ENCODE peak calls at places on chromosomes 4 and X, in six cellular contexts. S is Calu3, H is NCI-H1436, G is activated T-cell treated with anti-CD3 and anti-CD28 coated beads for 1 hour, Z is heart right ventricle, J is H1. T is an unnamed sample.

GRCh38 chr4:102620697-102621497 is 119.7 kb downstream of the NFKB1 start:
- DNase-seq in S (peak), H (peak), G (no peak), Z (no peak), J (no peak), T (peak)

GRCh38 chrX:63929608-63930007 is 144.6 kb upstream of the ARHGEF9 start:
- DNase-seq in S (no peak), H (no peak), G (no peak), Z (no peak), J (no peak), T (no peak)

GRCh38 chr4:174358823-174359222 is 75.1 kb downstream of the CEP44 start:
- DNase-seq in S (no peak), H (no peak), G (no peak), Z (no peak), J (no peak), T (no peak)

GRCh38 chr4:72314869-72315268 is 254.2 kb downstream of the ADAMTS3 start:
- DNase-seq in S (no peak), H (no peak), G (no peak), Z (peak), J (no peak), T (no peak)

GRCh38 chr4:150782311-150782710 is 200.4 kb downstream of the MAB21L2 start:
- DNase-seq in S (peak), H (no peak), G (no peak), Z (peak), J (no peak), T (no peak)

GRCh38 chr4:52659016-52659721 is at the start of gene USP46:
- DNase-seq in S (peak), H (peak), G (peak), Z (peak), J (peak), T (peak)

GRCh38 chrX:52574416-52575275 is 57.8 kb upstream of the XAGE1B start:
- DNase-seq in S (peak), H (peak), G (peak), Z (no peak), J (peak), T (no peak)

GRCh38 chr4:162485486-162485885 is 321.7 kb upstream of the FSTL5 start:
- DNase-seq in S (no peak), H (no peak), G (no peak), Z (no peak), J (no peak), T (no peak)

GRCh38 chr4:99366491-99366890 is 13.9 kb upstream of the ADH1C start:
- DNase-seq in S (no peak), H (no peak), G (no peak), Z (no peak), J (no peak), T (no peak)

GRCh38 chr4:55931833-55932232 is 16.9 kb upstream of the CEP135 start:
- DNase-seq in S (no peak), H (no peak), G (no peak), Z (no peak), J (no peak), T (no peak)

GRCh38 chr4:73726000-73726399 is 14.4 kb upstream of the CXCL8 start:
- DNase-seq in S (peak), H (no peak), G (no peak), Z (no peak), J (no peak), T (no peak)

GRCh38 chr4:42293967-42294822 is 103.1 kb upstream of the SHISA3 start:
- DNase-seq in S (no peak), H (no peak), G (no peak), Z (no peak), J (no peak), T (no peak)

GRCh38 chr4:1998296-1998695 is 10.5 kb downstream of the NELFA start:
- DNase-seq in S (no peak), H (no peak), G (no peak), Z (no peak), J (no peak), T (no peak)

GRCh38 chr4:121070696-121071639 is 1.4 kb downstream of the NDNF start:
- DNase-seq in S (peak), H (no peak), G (no peak), Z (peak), J (peak), T (no peak)

GRCh38 chr4:117491531-117491930 is 406.2 kb upstream of the TRAM1L1 start:
- DNase-seq in S (no peak), H (no peak), G (no peak), Z (no peak), J (no peak), T (no peak)

GRCh38 chr4:153074501-153075255 is 129.6 kb upstream of the TRIM2 start:
- DNase-seq in S (no peak), H (no peak), G (no peak), Z (no peak), J (no peak), T (no peak)

GRCh38 chr4:121597346-121597934 is 99.3 kb downstream of the ANXA5 start:
- DNase-seq in S (no peak), H (no peak), G (no peak), Z (no peak), J (no peak), T (no peak)

GRCh38 chr4:150136036-150136435 is 57.8 kb downstream of the DCLK2 start:
- DNase-seq in S (no peak), H (no peak), G (no peak), Z (no peak), J (no peak), T (no peak)

GRCh38 chr4:146458594-146458993 is 63.1 kb downstream of the SLC10A7 start:
- DNase-seq in S (no peak), H (no peak), G (no peak), Z (no peak), J (no peak), T (no peak)

GRCh38 chrX:13307041-13307440 is 12.8 kb downstream of the ATXN3L start:
- DNase-seq in S (no peak), H (no peak), G (no peak), Z (no peak), J (no peak), T (no peak)

GRCh38 chr4:71383984-71384383 is 45.2 kb downstream of the SLC4A4 start:
- DNase-seq in S (no peak), H (no peak), G (no peak), Z (no peak), J (no peak), T (no peak)

GRCh38 chrX:63961964-63962363 is 176.9 kb upstream of the ARHGEF9 start:
- DNase-seq in S (no peak), H (no peak), G (no peak), Z (no peak), J (no peak), T (no peak)

GRCh38 chr4:80141543-80141942 is 55.8 kb upstream of the PRDM8 start:
- DNase-seq in S (no peak), H (no peak), G (no peak), Z (no peak), J (no peak), T (no peak)

GRCh38 chrX:35380808-35381700 is 417.1 kb upstream of the MAGEB16 start:
- DNase-seq in S (no peak), H (no peak), G (no peak), Z (no peak), J (no peak), T (no peak)

GRCh38 chr4:163697121-163697520 is 202.6 kb downstream of the TMA16 start:
- DNase-seq in S (no peak), H (no peak), G (no peak), Z (no peak), J (no peak), T (no peak)

GRCh38 chr4:110503588-110504435 is 27.9 kb downstream of the ENPEP start:
- DNase-seq in S (no peak), H (no peak), G (no peak), Z (no peak), J (no peak), T (no peak)

GRCh38 chrX:5236096-5236495 is 992.6 kb downstream of the NLGN4X start:
- DNase-seq in S (no peak), H (no peak), G (no peak), Z (no peak), J (no peak), T (no peak)

GRCh38 chrX:44506688-44507087 is 36.0 kb downstream of the FUNDC1 start:
- DNase-seq in S (no peak), H (no peak), G (no peak), Z (no peak), J (no peak), T (no peak)

GRCh38 chr4:76666940-76667532 is 230.9 kb downstream of the SOWAHB start:
- DNase-seq in S (no peak), H (no peak), G (no peak), Z (no peak), J (no peak), T (no peak)

GRCh38 chrX:140500427-140500826 is 4.4 kb downstream of the SOX3 start:
- DNase-seq in S (no peak), H (no peak), G (no peak), Z (no peak), J (no peak), T (no peak)

GRCh38 chr4:144582105-144582850 is 63.7 kb upstream of the HHIP start:
- DNase-seq in S (no peak), H (no peak), G (no peak), Z (no peak), J (no peak), T (no peak)

GRCh38 chrX:135421537-135421931 is 210 bp upstream of the SMIM10L2A start:
- DNase-seq in S (peak), H (peak), G (peak), Z (peak), J (peak), T (peak)

GRCh38 chrX:2629316-2630168 is 61.6 kb upstream of the CD99 start:
- DNase-seq in S (no peak), H (no peak), G (no peak), Z (no peak), J (no peak), T (no peak)

GRCh38 chr4:145951931-145952330 is 13.3 kb upstream of the ZNF827 start:
- DNase-seq in S (no peak), H (no peak), G (no peak), Z (no peak), J (no peak), T (no peak)

GRCh38 chrX:102624105-102624504 is 24.8 kb downstream of the ARMCX5 start:
- DNase-seq in S (no peak), H (no peak), G (no peak), Z (peak), J (no peak), T (no peak)

GRCh38 chr4:2251073-2251794 is 9.3 kb upstream of the HAUS3 start:
- DNase-seq in S (no peak), H (no peak), G (no peak), Z (no peak), J (no peak), T (peak)

GRCh38 chr4:53682908-53683307 is 91.6 kb upstream of the LNX1 start:
- DNase-seq in S (no peak), H (no peak), G (no peak), Z (no peak), J (no peak), T (no peak)

GRCh38 chr4:98928131-98928504 is 815 bp downstream of the EIF4E start:
- DNase-seq in S (peak), H (peak), G (peak), Z (peak), J (no peak), T (peak)

GRCh38 chrX:55030490-55031285 is at the start of gene ALAS2:
- DNase-seq in S (no peak), H (no peak), G (no peak), Z (no peak), J (no peak), T (no peak)

GRCh38 chr4:74682567-74683359 is 111.6 kb downstream of the BTC start:
- DNase-seq in S (peak), H (no peak), G (no peak), Z (no peak), J (no peak), T (peak)